ENCODE peak calls at places on chromosomes 6 and 20, in ten cellular contexts. One of them, this sample, is unnamed.

GRCh38 chr6:150328744-150329400 is 39.9 kb upstream of the IYD start:
- DNase-seq in tibial nerve: no peak
- DNase-seq in neuronal stem cell: no peak
- DNase-seq in breast epithelium: no peak
- DNase-seq in heart left ventricle: no peak
- DNase-seq in upper lobe of right lung: no peak
- DNase-seq in GM12878: no peak
- DNase-seq in uterus: no peak
- DNase-seq in A549: no peak
- DNase-seq in adrenal gland: no peak
- DNase-seq in this sample: no peak

GRCh38 chr6:2958331-2958711 is 13.0 kb downstream of the SERPINB6 start:
- DNase-seq in A549: no peak
- DNase-seq in breast epithelium: no peak
- DNase-seq in heart left ventricle: no peak
- DNase-seq in tibial nerve: no peak
- DNase-seq in upper lobe of right lung: peak; percentile 83
- DNase-seq in GM12878: no peak
- DNase-seq in adrenal gland: no peak
- DNase-seq in uterus: no peak
- DNase-seq in neuronal stem cell: no peak
- DNase-seq in this sample: no peak

GRCh38 chr20:20368414-20369352 is 779 bp downstream of the INSM1 start:
- DNase-seq in upper lobe of right lung: no peak
- DNase-seq in uterus: no peak
- DNase-seq in adrenal gland: no peak
- DNase-seq in tibial nerve: no peak
- DNase-seq in A549: peak; percentile 16
- DNase-seq in breast epithelium: no peak
- DNase-seq in neuronal stem cell: no peak
- DNase-seq in heart left ventricle: no peak
- DNase-seq in GM12878: no peak
- DNase-seq in this sample: peak; percentile 22

GRCh38 chr6:73382462-73383113 is 12.0 kb upstream of the DDX43 start:
- DNase-seq in upper lobe of right lung: no peak
- DNase-seq in heart left ventricle: no peak
- DNase-seq in A549: no peak
- DNase-seq in breast epithelium: no peak
- DNase-seq in GM12878: no peak
- DNase-seq in uterus: no peak
- DNase-seq in adrenal gland: no peak
- DNase-seq in tibial nerve: no peak
- DNase-seq in neuronal stem cell: no peak
- DNase-seq in this sample: no peak

GRCh38 chr6:130965657-130966056 is 97.4 kb downstream of the EPB41L2 start:
- DNase-seq in A549: no peak
- DNase-seq in heart left ventricle: no peak
- DNase-seq in neuronal stem cell: no peak
- DNase-seq in breast epithelium: no peak
- DNase-seq in adrenal gland: no peak
- DNase-seq in uterus: no peak
- DNase-seq in upper lobe of right lung: no peak
- DNase-seq in tibial nerve: peak; percentile 8
- DNase-seq in GM12878: no peak
- DNase-seq in this sample: no peak

GRCh38 chr20:53643031-53643832 is 49.6 kb upstream of the ZNF217 start:
- DNase-seq in tibial nerve: no peak
- DNase-seq in GM12878: peak; percentile 92
- DNase-seq in upper lobe of right lung: no peak
- DNase-seq in A549: peak; percentile 87
- DNase-seq in neuronal stem cell: no peak
- DNase-seq in adrenal gland: peak; percentile 60
- DNase-seq in heart left ventricle: peak; percentile 30
- DNase-seq in breast epithelium: no peak
- DNase-seq in uterus: no peak
- DNase-seq in this sample: no peak

GRCh38 chr6:45898941-45899682 is 116.5 kb downstream of the CLIC5 start:
- DNase-seq in neuronal stem cell: no peak
- DNase-seq in A549: no peak
- DNase-seq in breast epithelium: no peak
- DNase-seq in upper lobe of right lung: no peak
- DNase-seq in GM12878: no peak
- DNase-seq in heart left ventricle: no peak
- DNase-seq in tibial nerve: no peak
- DNase-seq in adrenal gland: no peak
- DNase-seq in uterus: no peak
- DNase-seq in this sample: no peak

GRCh38 chr6:111844921-111845320 is 28.3 kb downstream of the FYN start:
- DNase-seq in tibial nerve: no peak
- DNase-seq in GM12878: no peak
- DNase-seq in neuronal stem cell: no peak
- DNase-seq in upper lobe of right lung: no peak
- DNase-seq in heart left ventricle: no peak
- DNase-seq in breast epithelium: no peak
- DNase-seq in adrenal gland: no peak
- DNase-seq in uterus: no peak
- DNase-seq in A549: no peak
- DNase-seq in this sample: no peak

GRCh38 chr6:37696220-37696840 is 1.4 kb downstream of the MDGA1 start:
- DNase-seq in adrenal gland: peak; percentile 42
- DNase-seq in upper lobe of right lung: no peak
- DNase-seq in GM12878: no peak
- DNase-seq in uterus: peak; percentile 26
- DNase-seq in heart left ventricle: peak; percentile 19
- DNase-seq in breast epithelium: no peak
- DNase-seq in A549: no peak
- DNase-seq in tibial nerve: no peak
- DNase-seq in neuronal stem cell: no peak
- DNase-seq in this sample: no peak

GRCh38 chr6:167238169-167238693 is 52.9 kb upstream of the UNC93A start:
- DNase-seq in GM12878: no peak
- DNase-seq in neuronal stem cell: no peak
- DNase-seq in upper lobe of right lung: no peak
- DNase-seq in uterus: no peak
- DNase-seq in A549: no peak
- DNase-seq in adrenal gland: no peak
- DNase-seq in heart left ventricle: no peak
- DNase-seq in tibial nerve: no peak
- DNase-seq in breast epithelium: no peak
- DNase-seq in this sample: no peak

GRCh38 chr6:105077592-105078463 is 102.0 kb downstream of the POPDC3 start:
- DNase-seq in A549: peak; percentile 51
- DNase-seq in adrenal gland: no peak
- DNase-seq in breast epithelium: no peak
- DNase-seq in uterus: no peak
- DNase-seq in tibial nerve: peak; percentile 33
- DNase-seq in GM12878: no peak
- DNase-seq in heart left ventricle: no peak
- DNase-seq in upper lobe of right lung: no peak
- DNase-seq in neuronal stem cell: peak; percentile 39
- DNase-seq in this sample: peak; percentile 77

GRCh38 chr6:2768125-2768524 is 2.9 kb downstream of the WRNIP1 start:
- DNase-seq in heart left ventricle: no peak
- DNase-seq in breast epithelium: no peak
- DNase-seq in A549: no peak
- DNase-seq in adrenal gland: no peak
- DNase-seq in neuronal stem cell: no peak
- DNase-seq in GM12878: no peak
- DNase-seq in tibial nerve: no peak
- DNase-seq in upper lobe of right lung: no peak
- DNase-seq in uterus: no peak
- DNase-seq in this sample: no peak

GRCh38 chr6:33075568-33076405 is at the start of gene HLA-DPB1:
- DNase-seq in neuronal stem cell: peak; percentile 33
- DNase-seq in heart left ventricle: peak; percentile 37
- DNase-seq in tibial nerve: peak; percentile 29
- DNase-seq in GM12878: peak; percentile 96
- DNase-seq in upper lobe of right lung: no peak
- DNase-seq in uterus: no peak
- DNase-seq in A549: peak; percentile 36
- DNase-seq in breast epithelium: no peak
- DNase-seq in adrenal gland: no peak
- DNase-seq in this sample: peak; percentile 50

GRCh38 chr20:62360854-62361798 is 6.0 kb downstream of the LAMA5 start:
- DNase-seq in uterus: no peak
- DNase-seq in adrenal gland: peak; percentile 13
- DNase-seq in A549: peak; percentile 90
- DNase-seq in neuronal stem cell: no peak
- DNase-seq in upper lobe of right lung: peak; percentile 82
- DNase-seq in breast epithelium: no peak
- DNase-seq in heart left ventricle: peak; percentile 25
- DNase-seq in GM12878: no peak
- DNase-seq in tibial nerve: no peak
- DNase-seq in this sample: no peak
- H3K4me1 ChIP-seq in uterus: peaks cover 32% of the 10 kb centered on the region
- H3K4me1 ChIP-seq in adrenal gland: peaks cover 53% of the 10 kb centered on the region
- H3K4me1 ChIP-seq in A549: peaks cover 80% of the 10 kb centered on the region
- H3K4me1 ChIP-seq in neuronal stem cell: peaks cover 34% of the 10 kb centered on the region
- H3K4me1 ChIP-seq in upper lobe of right lung: peaks cover 78% of the 10 kb centered on the region
- H3K4me1 ChIP-seq in breast epithelium: peaks cover 56% of the 10 kb centered on the region
- H3K4me1 ChIP-seq in heart left ventricle: peaks cover 75% of the 10 kb centered on the region
- H3K4me1 ChIP-seq in GM12878: no peaks in the 10 kb centered on the region
- H3K4me1 ChIP-seq in tibial nerve: peaks cover 83% of the 10 kb centered on the region
- H3K4me1 ChIP-seq in this sample: peaks cover 8% of the 10 kb centered on the region

DNA sequence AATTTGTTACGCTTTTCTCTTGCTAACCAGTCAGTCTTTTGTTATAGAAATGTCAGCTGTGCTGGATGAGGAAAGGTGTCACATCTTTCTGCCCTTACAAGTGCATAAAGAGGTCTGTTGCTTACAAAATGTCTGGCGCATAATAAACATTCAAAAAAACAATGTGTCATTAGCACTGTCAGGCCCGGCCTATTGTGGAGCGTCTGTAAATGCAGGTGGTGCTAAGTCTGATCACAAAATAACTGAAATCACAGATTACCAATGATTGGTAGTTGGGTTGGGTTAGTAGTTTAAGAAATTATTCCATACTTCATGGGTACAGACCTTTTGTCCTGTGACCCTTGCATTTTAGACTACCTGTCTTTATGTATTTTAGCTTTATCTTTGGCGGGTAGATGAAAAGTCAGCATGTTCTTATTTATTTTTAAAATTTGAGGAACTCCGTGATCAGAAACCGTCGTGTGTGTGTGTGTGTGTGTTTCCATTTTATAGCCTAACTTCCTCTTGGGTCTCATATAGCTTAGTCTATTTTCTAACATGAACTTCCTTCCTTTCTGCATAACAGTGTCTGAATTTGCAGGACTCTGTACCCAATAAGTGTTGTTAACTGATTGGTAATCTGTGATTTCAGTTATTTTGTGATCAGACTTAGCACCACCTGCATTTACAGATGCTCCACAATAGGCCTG is 88.1 kb upstream of the IFNGR1 start:
- DNase-seq in upper lobe of right lung: no peak
- DNase-seq in GM12878: no peak
- DNase-seq in adrenal gland: no peak
- DNase-seq in breast epithelium: no peak
- DNase-seq in uterus: no peak
- DNase-seq in tibial nerve: no peak
- DNase-seq in neuronal stem cell: no peak
- DNase-seq in heart left ventricle: no peak
- DNase-seq in A549: no peak
- DNase-seq in this sample: no peak
- H3K27ac ChIP-seq in upper lobe of right lung: no peak overlapping the region
- H3K27ac ChIP-seq in GM12878: no peak overlapping the region
- H3K27ac ChIP-seq in adrenal gland: no peak overlapping the region
- H3K27ac ChIP-seq in breast epithelium: no peak overlapping the region
- H3K27ac ChIP-seq in uterus: no peak overlapping the region
- H3K27ac ChIP-seq in tibial nerve: no peak overlapping the region
- H3K27ac ChIP-seq in neuronal stem cell: no peak overlapping the region
- H3K27ac ChIP-seq in heart left ventricle: no peak overlapping the region
- H3K27ac ChIP-seq in A549: no peak overlapping the region
- H3K27ac ChIP-seq in this sample: no peak overlapping the region

DNA sequence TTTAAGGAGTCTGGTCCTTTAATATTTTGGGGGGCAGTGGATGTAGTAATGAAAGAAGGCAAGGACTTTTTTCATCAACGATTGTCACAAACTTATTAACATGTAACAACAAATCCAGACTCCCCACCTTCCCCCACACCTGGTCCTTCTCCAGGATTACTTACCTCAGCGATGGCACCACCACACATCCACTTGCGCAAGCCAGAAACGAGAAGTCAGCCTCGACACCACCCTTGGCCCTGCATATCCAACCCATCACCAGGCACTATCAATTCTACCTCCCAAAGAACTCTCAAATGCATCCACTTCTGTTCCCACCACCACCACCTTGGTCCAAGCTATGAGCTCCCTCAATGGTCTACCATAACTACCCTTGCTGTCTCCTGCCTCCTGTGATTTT is 6.6 kb downstream of the EZR start:
- DNase-seq in uterus: no peak
- DNase-seq in neuronal stem cell: no peak
- DNase-seq in tibial nerve: no peak
- DNase-seq in adrenal gland: no peak
- DNase-seq in upper lobe of right lung: no peak
- DNase-seq in GM12878: no peak
- DNase-seq in heart left ventricle: no peak
- DNase-seq in breast epithelium: no peak
- DNase-seq in A549: no peak
- DNase-seq in this sample: no peak
- H3K4me1 ChIP-seq in uterus: no peaks in the 10 kb centered on the region
- H3K4me1 ChIP-seq in neuronal stem cell: peaks cover 20% of the 10 kb centered on the region
- H3K4me1 ChIP-seq in tibial nerve: peaks cover 56% of the 10 kb centered on the region
- H3K4me1 ChIP-seq in adrenal gland: peaks cover 86% of the 10 kb centered on the region
- H3K4me1 ChIP-seq in upper lobe of right lung: peaks cover 75% of the 10 kb centered on the region
- H3K4me1 ChIP-seq in GM12878: peaks cover 64% of the 10 kb centered on the region
- H3K4me1 ChIP-seq in heart left ventricle: peaks cover 100% of the 10 kb centered on the region
- H3K4me1 ChIP-seq in breast epithelium: no peaks in the 10 kb centered on the region
- H3K4me1 ChIP-seq in A549: peaks cover 85% of the 10 kb centered on the region
- H3K4me1 ChIP-seq in this sample: peaks cover 47% of the 10 kb centered on the region

GRCh38 chr6:44135173-44135748 is 7.9 kb downstream of the TMEM63B start:
- DNase-seq in upper lobe of right lung: no peak
- DNase-seq in GM12878: no peak
- DNase-seq in breast epithelium: no peak
- DNase-seq in adrenal gland: no peak
- DNase-seq in uterus: no peak
- DNase-seq in tibial nerve: no peak
- DNase-seq in heart left ventricle: no peak
- DNase-seq in neuronal stem cell: no peak
- DNase-seq in A549: no peak
- DNase-seq in this sample: no peak

GRCh38 chr6:44142835-44143234 is 15.5 kb downstream of the TMEM63B start:
- DNase-seq in tibial nerve: no peak
- DNase-seq in heart left ventricle: no peak
- DNase-seq in upper lobe of right lung: no peak
- DNase-seq in A549: no peak
- DNase-seq in uterus: no peak
- DNase-seq in GM12878: no peak
- DNase-seq in breast epithelium: no peak
- DNase-seq in adrenal gland: no peak
- DNase-seq in neuronal stem cell: no peak
- DNase-seq in this sample: no peak

GRCh38 chr6:44139351-44139743 is 12.0 kb downstream of the TMEM63B start:
- DNase-seq in breast epithelium: no peak
- DNase-seq in tibial nerve: no peak
- DNase-seq in A549: no peak
- DNase-seq in upper lobe of right lung: no peak
- DNase-seq in GM12878: no peak
- DNase-seq in heart left ventricle: no peak
- DNase-seq in uterus: no peak
- DNase-seq in neuronal stem cell: no peak
- DNase-seq in adrenal gland: no peak
- DNase-seq in this sample: no peak

GRCh38 chr6:44135875-44136274 is 8.5 kb downstream of the TMEM63B start:
- DNase-seq in upper lobe of right lung: no peak
- DNase-seq in heart left ventricle: no peak
- DNase-seq in A549: no peak
- DNase-seq in breast epithelium: no peak
- DNase-seq in GM12878: no peak
- DNase-seq in tibial nerve: no peak
- DNase-seq in adrenal gland: no peak
- DNase-seq in uterus: no peak
- DNase-seq in neuronal stem cell: no peak
- DNase-seq in this sample: no peak

GRCh38 chr6:44138717-44139350 is 11.5 kb downstream of the TMEM63B start:
- DNase-seq in GM12878: no peak
- DNase-seq in neuronal stem cell: no peak
- DNase-seq in uterus: no peak
- DNase-seq in upper lobe of right lung: no peak
- DNase-seq in adrenal gland: no peak
- DNase-seq in breast epithelium: no peak
- DNase-seq in A549: no peak
- DNase-seq in heart left ventricle: no peak
- DNase-seq in tibial nerve: no peak
- DNase-seq in this sample: no peak
- H3K27ac ChIP-seq in GM12878: no peak overlapping the region
- H3K27ac ChIP-seq in neuronal stem cell: peak overlapping the region; percentile 67
- H3K27ac ChIP-seq in uterus: no peak overlapping the region
- H3K27ac ChIP-seq in upper lobe of right lung: no peak overlapping the region
- H3K27ac ChIP-seq in adrenal gland: no peak overlapping the region
- H3K27ac ChIP-seq in breast epithelium: no peak overlapping the region
- H3K27ac ChIP-seq in A549: no peak overlapping the region
- H3K27ac ChIP-seq in heart left ventricle: no peak overlapping the region
- H3K27ac ChIP-seq in tibial nerve: no peak overlapping the region
- H3K27ac ChIP-seq in this sample: no peak overlapping the region